ENCODE peak calls at places on chromosomes 6 and 20, in ten cellular contexts. P is mesendoderm, M is HCT116, I is fibroblast of lung, E is IMR-90, T is PC-3, G is MM.1S, F is endothelial cell of umbilical vein, N is GM23248, U is colonic mucosa. D is an unnamed sample.

GRCh38 chr6:33761922-33762629 is 15.4 kb upstream of the IP6K3 start:
- DNase-seq in P (peak), M (no peak), I (peak), E (peak), T (peak), G (peak), F (peak), N (peak), U (peak), D (no peak)

GRCh38 chr6:138087549-138087948 is 19.7 kb downstream of the PERP start:
- DNase-seq in P (peak), M (peak), I (no peak), E (no peak), T (peak), G (no peak), F (no peak), N (peak), U (no peak), D (peak)

GRCh38 chr20:38298768-38299288 is 5.1 kb upstream of the BPI start:
- DNase-seq in P (no peak), M (no peak), I (peak), E (peak), T (no peak), G (no peak), F (peak), N (peak), U (peak), D (peak)

GRCh38 chr6:156741287-156742073 is 35.7 kb upstream of the ARID1B start:
- DNase-seq in P (no peak), M (no peak), I (no peak), E (no peak), T (no peak), G (no peak), F (no peak), N (no peak), U (no peak), D (no peak)

GRCh38 chr6:151149788-151150187 is 90.0 kb upstream of the AKAP12 start:
- DNase-seq in P (no peak), M (no peak), I (no peak), E (no peak), T (no peak), G (no peak), F (no peak), N (no peak), U (no peak), D (no peak)

GRCh38 chr6:130223508-130223907 is 757 bp upstream of the SAMD3 start:
- DNase-seq in P (no peak), M (no peak), I (no peak), E (no peak), T (no peak), G (peak), F (no peak), N (no peak), U (peak), D (no peak)

GRCh38 chr6:24571361-24571760 is 74.6 kb downstream of the KIAA0319 start:
- DNase-seq in P (no peak), M (no peak), I (no peak), E (no peak), T (no peak), G (no peak), F (no peak), N (no peak), U (no peak), D (no peak)

GRCh38 chr6:127812985-127813681 is 87.7 kb downstream of the THEMIS start:
- DNase-seq in P (no peak), M (no peak), I (no peak), E (no peak), T (no peak), G (no peak), F (no peak), N (peak), U (no peak), D (no peak)

GRCh38 chr6:3118353-3119039 is at the start of gene BPHL:
- DNase-seq in P (peak), M (peak), I (peak), E (peak), T (peak), G (peak), F (peak), N (peak), U (peak), D (peak)

GRCh38 chr6:77373955-77374354 is 89.3 kb downstream of the HTR1B start:
- DNase-seq in P (no peak), M (no peak), I (no peak), E (no peak), T (no peak), G (peak), F (no peak), N (no peak), U (no peak), D (no peak)

GRCh38 chr6:89260310-89260709 is 43.2 kb upstream of the GABRR1 start:
- DNase-seq in P (no peak), M (no peak), I (no peak), E (no peak), T (no peak), G (no peak), F (no peak), N (no peak), U (no peak), D (no peak)

GRCh38 chr6:46029602-46030001 is 13.9 kb upstream of the CLIC5 start:
- DNase-seq in P (no peak), M (no peak), I (no peak), E (no peak), T (no peak), G (no peak), F (no peak), N (no peak), U (no peak), D (no peak)

GRCh38 chr6:42307141-42307470 is 89.4 kb upstream of the MRPS10 start:
- DNase-seq in P (no peak), M (no peak), I (no peak), E (no peak), T (no peak), G (no peak), F (no peak), N (no peak), U (no peak), D (no peak)

GRCh38 chr6:100300221-100300736 is 164.4 kb downstream of the SIM1 start:
- DNase-seq in P (peak), M (peak), I (peak), E (peak), T (peak), G (no peak), F (peak), N (peak), U (no peak), D (peak)

DNA sequence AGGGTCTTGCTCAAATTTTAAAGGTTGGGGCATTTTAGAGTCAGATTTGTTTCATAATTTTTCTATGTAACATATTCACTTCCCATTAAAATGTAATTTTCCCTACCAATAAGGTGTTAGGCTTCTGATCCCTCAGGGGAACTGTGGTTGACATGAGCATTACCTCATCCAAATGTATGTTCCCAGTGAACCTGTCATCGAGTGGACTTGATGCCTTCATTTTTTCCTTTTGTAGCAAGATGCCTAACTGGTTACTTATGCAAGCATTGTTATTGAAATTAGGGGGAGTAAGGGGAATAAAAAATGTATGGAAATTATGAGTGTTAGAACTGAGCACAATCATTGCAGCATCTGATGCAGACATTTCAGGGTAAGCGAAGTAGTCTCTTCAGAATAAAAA is 360.5 kb downstream of the BCKDHB start:
- DNase-seq in P (no peak), M (no peak), I (no peak), E (no peak), T (no peak), G (no peak), F (no peak), N (no peak), U (no peak), D (no peak)
- H3K9ac ChIP-seq in P (no peak), M (no peak), I (no peak), E (no peak), T (no peak), G (no peak), F (no peak), N (no peak), U (no peak), D (no peak)

GRCh38 chr20:6660441-6660840 is 107.0 kb upstream of the BMP2 start:
- DNase-seq in P (peak), M (no peak), I (no peak), E (no peak), T (peak), G (no peak), F (no peak), N (no peak), U (peak), D (no peak)
- H3K27ac ChIP-seq in P (no peak), M (no peak), I (no peak), E (no peak), T (no peak), G (no peak), F (no peak), N (no peak), U (peak), D (no peak)

GRCh38 chr6:52146851-52147445 is 39.2 kb upstream of the IL17A start:
- DNase-seq in P (no peak), M (no peak), I (no peak), E (no peak), T (no peak), G (no peak), F (no peak), N (no peak), U (no peak), D (no peak)

GRCh38 chr6:52139985-52140680 is 46.0 kb upstream of the IL17A start:
- DNase-seq in P (no peak), M (no peak), I (no peak), E (no peak), T (no peak), G (no peak), F (no peak), N (no peak), U (no peak), D (no peak)

GRCh38 chr6:52144196-52145076 is 41.7 kb upstream of the IL17A start:
- DNase-seq in P (no peak), M (no peak), I (no peak), E (no peak), T (no peak), G (no peak), F (no peak), N (no peak), U (no peak), D (no peak)

GRCh38 chr6:52141596-52141995 is 44.6 kb upstream of the IL17A start:
- DNase-seq in P (no peak), M (no peak), I (no peak), E (no peak), T (no peak), G (no peak), F (no peak), N (no peak), U (no peak), D (no peak)

DNA sequence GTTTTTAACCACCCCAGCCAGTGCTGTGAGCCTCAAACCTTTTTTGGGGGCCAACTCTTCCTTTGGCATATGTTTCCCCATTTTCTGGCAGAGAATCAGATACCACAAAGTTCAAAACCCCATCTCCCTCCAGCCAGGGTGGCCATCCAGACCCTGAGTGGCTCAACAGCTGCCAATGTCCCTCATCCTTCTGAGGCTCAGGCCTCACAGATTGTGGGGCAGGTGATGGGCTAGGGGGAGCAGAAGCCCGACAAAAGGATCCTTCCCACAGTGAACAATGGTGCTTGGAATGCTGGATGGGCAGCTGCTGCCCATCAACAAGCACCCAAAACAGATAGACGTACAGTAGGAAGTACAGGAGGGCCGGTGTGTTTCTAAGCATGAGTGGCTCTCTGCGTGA is 42.6 kb upstream of the IL17A start:
- DNase-seq in P (no peak), M (no peak), I (no peak), E (no peak), T (no peak), G (no peak), F (no peak), N (no peak), U (no peak), D (no peak)
- H3K9ac ChIP-seq in P (no peak), M (no peak), I (no peak), E (no peak), T (no peak), G (no peak), F (no peak), N (no peak), U (no peak), D (peak)

GRCh38 chr6:90471297-90471696 is 115.6 kb downstream of the MAP3K7 start:
- DNase-seq in P (no peak), M (no peak), I (no peak), E (no peak), T (no peak), G (peak), F (no peak), N (no peak), U (no peak), D (no peak)

GRCh38 chr6:90468080-90468479 is 118.8 kb downstream of the MAP3K7 start:
- DNase-seq in P (peak), M (no peak), I (peak), E (peak), T (peak), G (no peak), F (no peak), N (peak), U (no peak), D (peak)

GRCh38 chr6:90469906-90470305 is 117.0 kb downstream of the MAP3K7 start:
- DNase-seq in P (no peak), M (no peak), I (peak), E (no peak), T (no peak), G (no peak), F (no peak), N (no peak), U (no peak), D (no peak)

GRCh38 chr6:90468859-90469258 is 118.0 kb downstream of the MAP3K7 start:
- DNase-seq in P (no peak), M (no peak), I (no peak), E (no peak), T (no peak), G (no peak), F (no peak), N (no peak), U (no peak), D (no peak)

GRCh38 chr6:90472716-90473115 is 114.2 kb downstream of the MAP3K7 start:
- DNase-seq in P (no peak), M (no peak), I (no peak), E (no peak), T (no peak), G (peak), F (no peak), N (no peak), U (no peak), D (peak)
- H3K27ac ChIP-seq in P (no peak), M (no peak), I (no peak), E (no peak), T (no peak), G (peak), F (no peak), N (no peak), U (no peak), D (no peak)

DNA sequence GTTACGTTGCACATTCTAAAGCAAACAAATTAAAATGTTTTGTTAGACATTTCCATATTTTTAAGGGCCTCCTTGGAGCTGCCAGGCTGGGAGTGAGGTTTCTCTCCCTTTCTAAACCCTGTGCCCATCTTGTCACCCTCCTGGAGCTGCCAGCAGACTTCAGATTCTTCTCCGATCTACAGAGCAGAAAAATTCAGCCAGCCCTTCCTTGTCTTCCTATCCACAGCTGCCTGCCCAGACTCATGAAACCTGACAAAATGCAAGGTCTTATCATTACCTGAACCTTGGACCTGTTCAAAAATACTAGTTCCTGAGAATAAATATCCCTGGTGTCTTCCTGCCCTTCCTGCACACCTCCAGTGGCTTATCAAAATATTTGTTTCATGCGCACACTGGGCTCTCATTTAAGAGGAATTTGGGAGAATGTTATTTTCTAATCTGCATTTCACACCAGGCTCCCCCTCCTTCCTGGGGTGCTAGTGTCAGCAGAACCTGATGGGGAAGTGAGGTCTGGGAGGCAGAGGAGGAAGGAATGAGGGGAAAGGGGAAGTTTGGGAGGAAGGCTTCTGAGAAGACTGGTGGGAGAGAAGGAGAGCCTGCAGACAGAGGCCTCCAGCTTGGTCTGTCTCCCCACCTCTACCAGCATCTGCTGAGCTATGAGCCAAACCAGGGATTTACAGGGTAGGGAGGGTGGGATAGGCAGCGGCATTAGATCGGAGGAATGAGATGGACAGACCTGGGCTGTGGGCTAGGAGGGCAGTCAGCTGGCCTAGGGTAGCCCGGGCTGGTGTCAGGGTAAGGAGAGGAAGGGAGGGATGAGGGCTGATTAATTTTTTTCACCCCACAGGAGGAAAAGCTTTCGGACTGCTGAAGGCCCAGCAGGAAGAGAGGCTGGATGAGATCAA is at the start of gene AIF1:
- DNase-seq in P (no peak), M (no peak), I (no peak), E (no peak), T (no peak), G (no peak), F (no peak), N (no peak), U (no peak), D (no peak)
- H3K9ac ChIP-seq in P (peak), M (no peak), I (no peak), E (no peak), T (no peak), G (peak), F (no peak), N (no peak), U (no peak), D (no peak)

DNA sequence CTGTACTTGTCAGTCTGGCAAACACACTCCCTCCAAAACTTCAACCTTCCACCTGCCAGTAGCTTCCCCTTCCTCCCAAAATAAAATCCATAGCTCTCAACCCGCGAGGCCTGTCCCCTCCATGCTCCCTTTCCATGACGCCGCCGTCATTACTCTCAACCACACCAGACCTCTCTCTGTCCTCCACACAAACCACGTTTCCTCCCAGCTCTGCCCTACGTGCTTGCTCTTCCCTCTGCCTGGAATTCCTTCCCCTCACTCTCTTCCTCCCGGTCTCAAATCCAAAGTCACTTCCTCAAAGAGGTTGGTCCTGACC is 125.3 kb downstream of the NFATC2 start:
- DNase-seq in P (no peak), M (no peak), I (no peak), E (no peak), T (no peak), G (no peak), F (no peak), N (no peak), U (no peak), D (no peak)
- H3K27ac ChIP-seq in P (no peak), M (no peak), I (no peak), E (no peak), T (no peak), G (no peak), F (no peak), N (no peak), U (no peak), D (no peak)

GRCh38 chr6:40955181-40955550 is 83.9 kb downstream of the UNC5CL start:
- DNase-seq in P (no peak), M (no peak), I (no peak), E (no peak), T (no peak), G (no peak), F (no peak), N (no peak), U (no peak), D (no peak)

GRCh38 chr6:40956871-40957270 is 82.2 kb downstream of the UNC5CL start:
- DNase-seq in P (no peak), M (no peak), I (no peak), E (peak), T (no peak), G (no peak), F (no peak), N (peak), U (no peak), D (no peak)

GRCh38 chr6:40959781-40960327 is 79.2 kb downstream of the UNC5CL start:
- DNase-seq in P (no peak), M (no peak), I (no peak), E (no peak), T (no peak), G (no peak), F (no peak), N (no peak), U (no peak), D (no peak)

GRCh38 chr6:40958740-40959139 is 80.3 kb downstream of the UNC5CL start:
- DNase-seq in P (no peak), M (no peak), I (no peak), E (peak), T (no peak), G (no peak), F (no peak), N (peak), U (no peak), D (no peak)

DNA sequence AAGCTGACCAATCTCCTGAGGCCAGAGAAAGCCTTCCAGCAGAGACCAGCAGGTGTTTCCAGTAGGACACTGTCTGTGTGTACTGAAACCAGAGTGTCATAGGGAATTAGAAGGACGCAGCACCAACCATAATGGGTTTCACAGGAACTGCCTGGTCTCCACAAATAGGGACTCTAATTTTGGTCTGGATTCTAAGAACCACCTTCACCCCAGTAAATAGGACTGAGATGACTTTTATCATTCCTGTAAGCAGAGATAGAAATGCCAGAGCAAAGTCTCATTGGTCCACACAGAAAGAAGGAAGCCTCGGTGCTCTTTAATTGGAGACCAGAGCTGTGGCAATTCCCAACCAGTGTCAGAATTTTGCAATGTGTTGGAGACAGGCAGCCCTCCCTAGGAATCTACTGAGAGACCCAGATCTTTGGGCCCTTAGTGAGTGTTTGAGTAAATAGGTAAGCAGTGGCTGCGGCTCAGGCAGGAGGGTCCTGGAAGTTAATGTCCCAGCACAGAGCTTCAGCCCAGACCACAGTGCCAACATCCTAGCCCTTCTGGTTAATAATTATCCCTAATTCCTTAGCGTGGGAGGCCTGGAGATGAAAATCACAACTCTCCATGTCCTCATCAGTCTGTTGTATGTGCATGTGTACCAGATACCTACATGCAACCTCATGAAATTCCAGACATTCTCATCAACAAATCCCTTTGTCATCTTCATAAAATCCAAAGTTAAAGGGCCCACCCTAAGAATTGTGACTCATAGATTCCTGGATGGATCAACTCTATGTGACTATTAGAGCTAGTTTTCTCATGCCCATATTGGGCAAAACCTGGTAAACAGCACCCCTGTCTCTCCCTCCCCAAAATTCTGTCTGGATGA is 81.2 kb downstream of the UNC5CL start:
- DNase-seq in P (no peak), M (peak), I (peak), E (peak), T (peak), G (no peak), F (peak), N (peak), U (no peak), D (no peak)
- H3K9ac ChIP-seq in P (no peak), M (no peak), I (no peak), E (no peak), T (no peak), G (no peak), F (no peak), N (peak), U (no peak), D (no peak)

DNA sequence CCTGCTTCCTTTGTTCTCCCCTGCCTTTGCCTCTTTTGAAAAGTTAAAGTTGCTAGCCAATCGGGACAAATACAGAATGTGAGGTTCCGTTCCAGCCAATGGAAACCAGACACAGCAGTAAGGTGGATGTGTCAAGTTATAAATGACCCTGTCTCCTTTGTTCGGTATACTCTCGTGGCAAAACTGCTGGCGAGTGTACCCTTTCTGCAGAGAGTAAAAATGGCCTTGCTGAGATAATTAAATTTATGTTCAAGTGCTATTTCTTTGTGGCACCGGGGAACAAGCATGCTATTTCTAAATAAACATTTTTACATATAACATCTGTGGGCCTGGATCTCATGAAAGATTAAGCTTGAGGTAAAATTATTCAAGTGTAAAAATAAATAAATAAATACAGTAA is 50.2 kb downstream of the RARS2 start:
- DNase-seq in P (no peak), M (no peak), I (no peak), E (no peak), T (no peak), G (no peak), F (no peak), N (no peak), U (no peak), D (no peak)
- H3K27ac ChIP-seq in P (no peak), M (no peak), I (no peak), E (no peak), T (no peak), G (no peak), F (no peak), N (no peak), U (no peak), D (no peak)